ENCODE peak calls at places on chromosomes 11 and 22, in four cellular contexts. F is neural progenitor cell, U is PC-3, D is IMR-90. G is an unnamed sample.

GRCh38 chr22:41226728-41227655 is 13.7 kb downstream of the CHADL start:
- DNase-seq in U (no peak), F (no peak), D (no peak), G (no peak)

GRCh38 chr11:50275133-50275532 is 242.5 kb downstream of the OR4C45 start:
- DNase-seq in D (no peak), U (no peak), F (no peak), G (no peak)

GRCh38 chr22:36873614-36874308 is 13.0 kb downstream of the NCF4 start:
- DNase-seq in F (peak), U (peak), D (peak), G (no peak)

GRCh38 chr11:12802418-12803085 is 128.3 kb downstream of the TEAD1 start:
- DNase-seq in U (peak), F (peak), D (peak), G (no peak)

GRCh38 chr11:26473216-26474194 is 98.6 kb downstream of the MUC15 start:
- DNase-seq in U (no peak), F (no peak), D (no peak), G (no peak)

GRCh38 chr22:49015993-49016908 is 811.4 kb downstream of the BRD1 start:
- DNase-seq in D (no peak), U (no peak), F (no peak), G (no peak)

GRCh38 chr22:20636945-20637344 is 129.5 kb downstream of the MED15 start:
- DNase-seq in F (no peak), U (no peak), D (no peak), G (no peak)

GRCh38 chr11:105100976-105101630 is 38.5 kb downstream of the CARD18 start:
- DNase-seq in U (no peak), D (no peak), F (no peak), G (no peak)

GRCh38 chr11:73260127-73260457 is 12.0 kb upstream of the P2RY6 start:
- DNase-seq in D (no peak), F (no peak), U (no peak), G (no peak)

GRCh38 chr11:12677131-12677530 is 2.9 kb downstream of the TEAD1 start:
- DNase-seq in U (no peak), F (peak), D (no peak), G (no peak)

GRCh38 chr11:46555269-46556054 is 38.4 kb downstream of the AMBRA1 start:
- DNase-seq in U (no peak), F (no peak), D (no peak), G (peak)

GRCh38 chr22:21942407-21942895 is 10.2 kb downstream of the PPM1F start:
- DNase-seq in F (no peak), U (peak), D (peak), G (no peak)

GRCh38 chr11:128437137-128437536 is 150.2 kb downstream of the ETS1 start:
- DNase-seq in F (no peak), D (peak), U (no peak), G (no peak)

GRCh38 chr22:19108807-19109197 is 13.4 kb downstream of the DGCR2 start:
- DNase-seq in D (no peak), U (no peak), F (no peak), G (no peak)

GRCh38 chr11:57460756-57461749 is 725 bp downstream of the RTN4RL2 start:
- DNase-seq in U (peak), F (peak), D (no peak), G (peak)

GRCh38 chr11:23021287-23021863 is 161.1 kb upstream of the CCDC179 start:
- DNase-seq in F (peak), U (peak), D (peak), G (peak)

GRCh38 chr22:46797355-46797754 is 34.9 kb downstream of the TBC1D22A start:
- DNase-seq in D (peak), U (peak), F (no peak), G (no peak)

GRCh38 chr11:133835258-133836075 is 9.8 kb downstream of the SPATA19 start:
- DNase-seq in U (peak), F (peak), D (peak), G (peak)

GRCh38 chr11:79465160-79465559 is 24.3 kb upstream of the TENM4 start:
- DNase-seq in F (no peak), U (no peak), D (no peak), G (no peak)

GRCh38 chr11:72633068-72633467 is 41.2 kb downstream of the PDE2A start:
- DNase-seq in F (no peak), U (no peak), D (no peak), G (no peak)

GRCh38 chr11:86222081-86222480 is 22.5 kb upstream of the EED start:
- DNase-seq in F (no peak), D (no peak), U (no peak), G (no peak)

GRCh38 chr11:7367803-7368202 is 116.1 kb downstream of the SYT9 start:
- DNase-seq in D (no peak), F (no peak), U (no peak), G (no peak)

GRCh38 chr11:41989800-41990380 is 530.4 kb upstream of the LRRC4C start:
- DNase-seq in U (peak), F (no peak), D (no peak), G (no peak)

GRCh38 chr11:43954241-43954640 is 11.8 kb downstream of the C11orf96 start:
- DNase-seq in F (no peak), U (no peak), D (no peak), G (no peak)

GRCh38 chr11:762421-763072 is 14.7 kb downstream of the GATD1 start:
- DNase-seq in U (peak), F (no peak), D (peak), G (peak)

GRCh38 chr11:19923631-19924030 is 211.0 kb downstream of the NAV2 start:
- DNase-seq in U (no peak), D (no peak), F (no peak), G (no peak)

GRCh38 chr22:39384750-39385480 is 14.7 kb upstream of the TAB1 start:
- DNase-seq in F (peak), D (peak), U (peak), G (no peak)

GRCh38 chr11:18618341-18619025 is 15.7 kb downstream of the SPTY2D1 start:
- DNase-seq in D (peak), F (no peak), U (no peak), G (no peak)

GRCh38 chr22:37381489-37381888 is 45.8 kb downstream of the ELFN2 start:
- DNase-seq in D (peak), U (no peak), F (no peak), G (no peak)

GRCh38 chr22:22040472-22040871 is 57.9 kb upstream of the TOP3B start:
- DNase-seq in F (no peak), U (no peak), D (no peak), G (no peak)

GRCh38 chr11:2138075-2138435 is 1.1 kb downstream of the IGF2 start:
- DNase-seq in F (peak), U (no peak), D (no peak), G (no peak)

GRCh38 chr22:37870273-37870672 is 21.1 kb downstream of the EIF3L start:
- DNase-seq in D (peak), U (no peak), F (no peak), G (no peak)

GRCh38 chr22:37896181-37896592 is 9.9 kb upstream of the MICALL1 start:
- DNase-seq in U (peak), D (peak), F (no peak), G (peak)

GRCh38 chr11:95715777-95716241 is 73.8 kb downstream of the FAM76B start:
- DNase-seq in F (no peak), D (no peak), U (peak), G (no peak)

GRCh38 chr11:44589301-44589700 is 23.8 kb downstream of the CD82 start:
- DNase-seq in F (no peak), U (no peak), D (peak), G (no peak)

DNA sequence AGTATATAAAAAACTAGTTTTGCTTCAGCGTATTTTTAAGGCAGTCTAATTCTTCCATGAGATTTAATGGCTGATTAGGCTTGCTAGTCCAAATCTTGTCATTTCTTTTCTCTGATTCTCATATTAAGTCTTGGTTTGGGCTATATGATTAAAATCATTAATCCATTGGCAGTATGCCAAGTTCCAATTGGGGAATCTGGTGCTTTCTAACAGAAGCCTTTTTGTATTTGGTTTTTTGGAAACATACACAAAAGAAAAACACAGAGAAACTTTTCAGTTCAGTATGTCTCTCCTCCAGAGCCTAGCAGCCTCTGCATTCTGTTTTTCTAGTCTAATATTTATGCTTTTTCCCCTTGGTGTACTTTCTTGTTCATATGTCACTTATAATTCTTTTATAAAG is 37.9 kb downstream of the SWAP70 start:
- DNase-seq in U (no peak), D (no peak), F (no peak), G (no peak)
- H3K9ac ChIP-seq in U (no peak), D (no peak), F (no peak), G (no peak)

DNA sequence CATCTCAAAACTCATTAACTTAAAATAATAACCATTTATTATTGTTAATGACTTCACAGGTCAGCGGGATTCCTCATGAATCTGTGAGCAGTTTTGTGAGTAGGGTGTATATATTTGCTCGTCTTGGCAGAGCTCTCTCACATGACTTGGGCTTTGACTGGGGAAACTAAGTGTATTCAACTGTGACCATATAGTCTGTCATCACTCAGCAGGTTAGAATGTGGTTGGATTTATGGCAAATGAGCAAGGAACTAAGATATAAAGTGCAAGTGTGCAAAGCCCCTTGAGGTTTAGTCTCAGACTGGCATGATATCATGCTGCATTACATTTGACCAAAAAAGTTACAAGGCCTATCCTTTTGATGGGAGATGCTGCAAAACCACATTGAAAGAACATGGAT is 254.8 kb downstream of the CNTN5 start:
- DNase-seq in U (peak), D (no peak), F (no peak), G (no peak)
- H2AFZ ChIP-seq in U (no peak), D (no peak), F (no peak), G (no peak)

GRCh38 chr11:34154059-34154875 is 48.8 kb downstream of the NAT10 start:
- DNase-seq in F (no peak), U (no peak), D (no peak), G (no peak)
- H3K9ac ChIP-seq in F (no peak), U (no peak), D (no peak), G (no peak)

GRCh38 chr11:114185436-114185835 is 110.8 kb upstream of the NNMT start:
- DNase-seq in D (no peak), U (no peak), F (no peak), G (no peak)

GRCh38 chr11:114181195-114181594 is 115.0 kb upstream of the NNMT start:
- DNase-seq in F (no peak), U (no peak), D (no peak), G (no peak)

GRCh38 chr11:114181752-114182151 is 114.4 kb upstream of the NNMT start:
- DNase-seq in U (no peak), F (no peak), D (no peak), G (no peak)

GRCh38 chr11:114182471-114182968 is 113.7 kb upstream of the NNMT start:
- DNase-seq in U (no peak), D (no peak), F (no peak), G (no peak)

DNA sequence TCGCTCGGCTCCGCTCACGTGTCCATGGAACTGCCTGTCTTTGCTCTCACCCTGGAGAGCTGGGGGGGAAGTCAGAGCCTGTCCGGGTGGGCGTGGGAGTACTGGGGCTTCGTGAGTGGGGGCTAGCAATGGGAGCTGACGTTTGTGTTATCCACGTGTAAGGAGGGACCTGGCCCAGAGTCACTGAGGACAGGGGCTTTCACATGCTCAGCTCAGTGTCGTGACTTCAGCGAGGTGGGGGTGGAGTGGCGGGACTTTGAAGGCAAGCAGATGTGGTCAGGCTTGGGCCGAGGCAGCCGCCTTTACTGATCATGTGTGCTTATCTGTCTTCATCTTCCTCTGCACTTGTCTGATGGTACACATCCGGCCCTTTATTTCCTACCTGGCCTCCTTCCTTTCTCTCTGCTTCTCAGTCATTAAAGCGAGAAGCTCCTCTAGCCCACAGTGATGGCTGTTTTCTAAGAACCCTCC is 113.1 kb upstream of the NNMT start:
- DNase-seq in U (no peak), F (no peak), D (no peak), G (peak)
- H2AFZ ChIP-seq in U (no peak), F (no peak), D (no peak), G (no peak)

G was measured in DND-41.